ENCODE peak calls at places on chromosome 3, in seven cellular contexts. U is heart right ventricle, Z is testis, I is AG09309, C is GM10248, G is RWPE2, M is GM06990. Y is an unnamed sample.

GRCh38 chr3:37189109-37189508 is 14.7 kb upstream of the LRRFIP2 start:
- DNase-seq in Z (no peak), C (no peak), M (no peak), U (no peak), G (no peak), I (no peak), Y (no peak)

GRCh38 chr3:414063-414462 is 217.5 kb downstream of the CHL1 start:
- DNase-seq in I (no peak), M (no peak), U (no peak), Z (no peak), C (peak), G (no peak), Y (no peak)

GRCh38 chr3:159775372-159775961 is 213.2 kb upstream of the IL12A start:
- DNase-seq in M (no peak), C (no peak), G (no peak), U (peak), Z (no peak), I (peak), Y (no peak)

GRCh38 chr3:2876362-2876761 is 233.8 kb downstream of the IL5RA start:
- DNase-seq in G (no peak), U (no peak), C (no peak), Z (no peak), M (no peak), I (no peak), Y (no peak)

GRCh38 chr3:49022751-49023171 is 840 bp downstream of the NDUFAF3 start:
- DNase-seq in C (no peak), Z (no peak), I (no peak), G (no peak), M (no peak), U (no peak), Y (no peak)

GRCh38 chr3:31960793-31961431 is 20.1 kb downstream of the OSBPL10 start:
- DNase-seq in G (no peak), I (no peak), M (no peak), U (no peak), C (peak), Z (no peak), Y (no peak)

GRCh38 chr3:64108784-64109317 is 85.6 kb upstream of the PSMD6 start:
- DNase-seq in U (no peak), M (no peak), Z (no peak), C (no peak), G (no peak), I (no peak), Y (no peak)

GRCh38 chr3:51709675-51710074 is 2.8 kb downstream of the GRM2 start:
- DNase-seq in M (no peak), Z (no peak), I (no peak), C (no peak), G (peak), U (no peak), Y (no peak)

GRCh38 chr3:75140904-75141615 is 523.1 kb upstream of the FRG2C start:
- DNase-seq in I (no peak), Z (no peak), M (no peak), U (no peak), C (no peak), G (no peak), Y (no peak)

GRCh38 chr3:129975332-129976090 is 991 bp downstream of the TRH start:
- DNase-seq in M (no peak), C (no peak), I (no peak), Z (peak), U (no peak), G (no peak), Y (peak)

GRCh38 chr3:16319307-16319706 is 54.3 kb downstream of the OXNAD1 start:
- DNase-seq in U (no peak), Z (peak), I (no peak), M (no peak), C (peak), G (no peak), Y (peak)

GRCh38 chr3:176767385-176767784 is 429.9 kb downstream of the TBL1XR1 start:
- DNase-seq in G (no peak), I (peak), Z (no peak), M (no peak), U (no peak), C (no peak), Y (no peak)

GRCh38 chr3:38177175-38177574 is 11.8 kb downstream of the OXSR1 start:
- DNase-seq in U (no peak), C (no peak), I (no peak), G (no peak), Z (no peak), M (no peak), Y (no peak)

GRCh38 chr3:72123908-72124441 is 339.0 kb upstream of the PROK2 start:
- DNase-seq in G (peak), I (peak), M (peak), U (peak), C (peak), Z (no peak), Y (peak)

GRCh38 chr3:38130219-38130618 is 6.7 kb downstream of the ACAA1 start:
- DNase-seq in C (no peak), U (no peak), G (no peak), Z (no peak), I (no peak), M (no peak), Y (no peak)

GRCh38 chr3:140883428-140883827 is 58.2 kb upstream of the SLC25A36 start:
- DNase-seq in G (no peak), Z (no peak), I (no peak), C (no peak), M (no peak), U (no peak), Y (no peak)

GRCh38 chr3:161310649-161311423 is 60.5 kb downstream of the SPTSSB start:
- DNase-seq in Z (no peak), G (no peak), M (peak), U (no peak), I (no peak), C (peak), Y (peak)

DNA sequence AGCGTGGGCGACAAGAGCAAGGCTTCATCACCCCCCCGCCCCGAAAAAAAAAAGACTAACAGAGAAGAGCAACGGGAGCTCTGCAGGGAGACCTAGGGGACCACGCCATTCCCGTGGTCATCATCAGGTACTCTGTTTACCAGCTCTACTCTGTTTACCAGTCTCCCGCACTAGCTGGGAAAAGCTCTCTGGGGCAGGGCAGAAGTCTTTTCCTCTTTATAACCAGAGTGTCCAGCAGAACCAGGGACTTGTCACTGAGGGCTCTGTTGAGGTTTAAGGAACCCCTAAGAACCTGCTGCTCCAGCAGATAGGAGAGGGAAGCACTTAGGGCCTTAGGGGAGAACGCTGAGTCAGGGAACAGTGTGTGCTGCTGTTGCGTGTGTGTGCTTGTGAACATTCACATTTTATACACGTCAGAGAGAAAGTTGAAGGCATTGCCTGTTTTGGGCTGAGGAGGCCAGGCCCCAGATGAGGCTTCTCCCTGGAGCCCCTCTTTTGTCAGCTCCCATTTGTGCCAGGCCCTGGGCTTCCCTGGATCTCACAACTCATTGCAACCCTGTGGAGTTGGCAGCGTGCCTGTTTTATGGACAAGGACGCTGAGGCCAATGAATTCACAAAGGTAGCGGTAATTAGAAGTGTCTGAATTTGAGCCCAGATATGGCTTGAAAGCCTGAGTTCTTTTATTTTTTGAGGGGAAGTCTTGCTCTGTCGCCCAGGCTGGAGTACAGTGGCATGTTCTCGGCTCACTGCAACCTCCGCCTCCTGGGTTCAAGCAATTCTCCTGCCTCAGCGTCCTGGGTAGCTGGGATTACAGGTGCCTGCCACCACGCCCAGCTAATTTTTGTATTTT is 24.2 kb upstream of the ERICH6 start:
- DNase-seq in U (no peak), M (no peak), Z (peak), I (no peak), G (no peak), C (no peak), Y (no peak)
- TF ChIP-seq CTCF in U (no peak), M (no peak), Z (no peak), I (no peak), G (no peak), C (no peak), Y (no peak)

DNA sequence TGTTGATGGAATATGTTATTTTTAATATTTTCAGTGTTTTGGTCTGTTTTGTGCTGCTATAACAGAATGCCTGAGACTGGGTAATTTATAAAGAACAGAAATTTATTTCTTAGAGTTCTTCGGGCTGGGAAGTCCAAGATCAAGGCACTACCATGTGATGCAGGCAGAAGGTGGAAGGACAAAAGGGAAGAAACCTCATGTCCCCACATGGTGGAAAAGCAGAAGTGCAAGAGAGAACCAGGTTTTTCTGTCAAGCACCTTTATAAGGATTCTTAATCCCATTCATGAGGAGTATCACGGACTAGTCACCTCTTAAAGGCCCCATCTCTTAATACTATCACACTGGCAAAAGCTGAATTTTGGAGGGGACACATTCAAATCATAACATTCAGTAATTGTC is 57.9 kb upstream of the EPHB3 start:
- DNase-seq in G (no peak), I (no peak), Z (no peak), U (no peak), C (no peak), M (no peak), Y (no peak)
- TF ChIP-seq CTCF in G (no peak), I (no peak), Z (no peak), U (no peak), C (no peak), M (no peak), Y (no peak)

DNA sequence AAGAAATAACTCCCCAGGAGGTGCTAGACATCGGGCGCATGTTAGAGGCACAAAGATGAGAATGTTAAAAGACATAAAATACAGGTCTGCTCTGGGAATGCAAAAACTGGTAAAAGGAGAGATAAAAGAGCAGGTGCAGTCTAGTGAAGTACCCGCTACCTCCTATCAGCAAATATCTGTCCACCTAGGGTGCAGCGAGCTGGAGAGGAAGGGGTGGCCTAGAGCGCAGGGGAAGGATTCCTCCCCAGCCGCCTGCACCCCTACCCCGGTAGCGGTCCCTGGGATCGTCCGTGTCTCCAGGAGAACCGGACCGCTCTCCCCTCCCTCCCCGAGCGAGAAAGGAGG is 230 bp upstream of the ZNF662 start:
- DNase-seq in C (no peak), Z (no peak), M (no peak), G (peak), U (no peak), I (no peak), Y (no peak)
- TF ChIP-seq CTCF in C (no peak), Z (no peak), M (no peak), G (no peak), U (no peak), I (no peak), Y (no peak)

DNA sequence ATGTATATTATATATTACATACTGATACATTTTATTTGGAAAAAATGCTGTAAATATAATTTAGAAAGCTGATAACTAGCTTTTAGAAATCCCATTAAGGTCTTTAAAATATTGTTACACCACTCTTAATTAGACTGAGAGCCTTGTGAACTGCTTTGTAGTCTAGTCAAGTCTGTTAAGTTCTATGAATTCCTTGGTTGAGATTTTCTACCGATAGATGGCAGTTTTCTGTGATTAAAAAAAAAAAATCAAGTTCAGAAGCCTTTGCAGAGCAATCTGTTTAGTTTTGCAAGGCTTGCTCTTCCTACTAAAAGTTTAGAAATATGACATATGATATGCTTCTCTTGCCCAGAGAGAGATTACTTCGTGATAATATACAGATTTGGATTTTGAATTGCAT is 60.4 kb upstream of the SLITRK3 start:
- DNase-seq in Z (no peak), G (no peak), M (no peak), C (no peak), I (no peak), U (no peak), Y (no peak)
- TF ChIP-seq CTCF in Z (no peak), G (peak), M (no peak), C (no peak), I (no peak), U (no peak), Y (no peak)

GRCh38 chr3:178451799-178452198 is 84.4 kb upstream of the KCNMB2 start:
- DNase-seq in U (no peak), M (no peak), I (no peak), G (no peak), C (no peak), Z (no peak), Y (no peak)
- TF ChIP-seq CTCF in U (no peak), M (peak), I (no peak), G (no peak), C (no peak), Z (no peak), Y (peak)

DNA sequence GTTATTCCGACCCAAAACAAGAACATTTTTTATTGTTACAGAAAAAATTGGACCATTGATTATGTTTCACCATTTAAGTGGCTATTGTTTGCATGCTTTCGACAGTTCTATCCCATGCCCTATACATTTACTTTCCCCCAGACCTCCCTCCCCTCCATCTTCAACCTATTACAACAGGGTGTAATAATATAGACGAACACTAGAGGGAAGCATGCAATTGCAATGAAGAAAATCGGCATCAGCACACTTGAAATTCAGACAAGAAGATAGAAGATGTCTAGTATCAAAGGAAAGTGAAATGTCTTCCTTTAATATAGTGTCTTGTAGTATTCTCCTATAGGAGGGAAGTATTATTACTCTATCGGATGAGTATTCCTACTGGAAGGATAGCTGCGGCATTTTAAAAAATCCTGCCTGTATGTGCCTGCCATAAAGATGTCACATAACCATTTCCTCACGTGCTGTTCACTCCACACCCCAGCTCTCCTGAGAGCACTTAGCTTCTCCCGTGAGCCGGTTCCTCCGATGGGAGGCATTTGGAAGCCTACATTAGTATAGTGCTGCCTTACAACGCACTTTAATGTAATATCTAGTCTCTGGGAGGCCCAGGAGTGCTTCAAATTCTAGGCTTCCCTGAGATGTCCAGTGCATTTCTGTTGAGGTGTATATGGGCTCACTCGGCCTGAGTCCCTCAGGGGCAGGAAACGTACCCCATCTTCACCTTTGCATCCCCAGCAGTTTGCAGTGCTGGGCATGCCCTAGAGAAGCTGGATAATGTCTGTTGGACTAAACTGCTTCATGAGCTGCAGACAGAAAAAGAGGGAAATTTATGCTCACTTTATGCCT is 17.8 kb upstream of the ERICH6 start:
- DNase-seq in Z (no peak), G (no peak), I (no peak), C (peak), U (no peak), M (no peak), Y (peak)
- TF ChIP-seq CTCF in Z (peak), G (peak), I (peak), C (peak), U (peak), M (peak), Y (peak)

GRCh38 chr3:132535575-132536441 is 61.3 kb upstream of the ACKR4 start:
- DNase-seq in C (peak), Z (peak), G (no peak), M (no peak), I (peak), U (peak), Y (peak)
- TF ChIP-seq CTCF in C (peak), Z (peak), G (peak), M (peak), I (peak), U (peak), Y (peak)

DNA sequence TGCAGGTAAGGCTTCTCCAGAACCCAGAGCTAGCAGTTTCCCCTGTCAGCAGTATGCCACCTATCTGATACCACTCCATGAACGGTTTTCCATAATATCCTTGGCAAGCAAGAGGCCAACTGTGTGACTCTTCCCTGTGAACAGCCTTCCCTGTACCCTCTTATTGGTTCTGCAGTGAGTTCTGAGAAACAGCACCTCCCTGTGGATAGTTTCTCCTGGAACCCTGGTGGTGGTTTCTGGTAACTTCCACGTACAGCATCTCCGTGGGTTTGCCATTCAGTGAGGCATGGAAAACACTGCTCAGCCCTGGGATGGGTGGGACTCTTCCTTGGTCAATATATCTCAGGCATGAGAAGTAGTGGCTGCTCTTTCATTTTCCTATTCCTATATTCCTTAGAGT is 19.4 kb upstream of the SERPINI2 start:
- DNase-seq in Z (no peak), G (no peak), C (no peak), I (no peak), M (no peak), U (no peak), Y (no peak)
- TF ChIP-seq CTCF in Z (peak), G (no peak), C (no peak), I (no peak), M (peak), U (peak), Y (peak)